ENCODE peak calls at places on chromosome 13, in seven cellular contexts. Z is CD8-positive, alpha-beta memory T cell; Q is ACHN; R is HCEC 1CT; E is ovary; H is HTR-8/SVneo; N is HFFc6. Y is an unnamed sample.

GRCh38 chr13:95288899-95289500 is 12.3 kb downstream of the ABCC4 start:
- DNase-seq in N (no peak), Q (no peak), R (no peak), E (no peak), Z (no peak), H (no peak), Y (peak; percentile 15)

GRCh38 chr13:99119686-99120085 is 81.0 kb upstream of the UBAC2 start:
- DNase-seq in R (no peak), Z (no peak), H (no peak), E (no peak), N (no peak), Q (no peak), Y (no peak)

GRCh38 chr13:105008606-105009005 is 1526.9 kb downstream of the EFNB2 start:
- DNase-seq in Z (no peak), Q (no peak), N (no peak), R (no peak), E (no peak), H (no peak), Y (no peak)

GRCh38 chr13:34708914-34709313 is 233.2 kb upstream of the NBEA start:
- DNase-seq in Q (no peak), Z (no peak), H (no peak), E (no peak), R (no peak), N (no peak), Y (no peak)

GRCh38 chr13:20993661-20994440 is 67.5 kb downstream of the LATS2 start:
- DNase-seq in Z (no peak), E (no peak), R (peak; percentile 47), H (peak; percentile 10), N (peak; percentile 68), Q (no peak), Y (peak; percentile 91)

GRCh38 chr13:73168226-73168992 is 109.6 kb downstream of the KLF5 start:
- DNase-seq in R (no peak), Q (no peak), N (peak; percentile 53), Z (no peak), E (no peak), H (no peak), Y (peak; percentile 67)

GRCh38 chr13:57624565-57625435 is 6.7 kb upstream of the PCDH17 start:
- DNase-seq in H (peak; percentile 12), R (peak; percentile 15), N (peak; percentile 40), E (no peak), Z (no peak), Q (peak; percentile 56), Y (peak; percentile 36)

GRCh38 chr13:113601166-113602070 is 16.9 kb downstream of the TFDP1 start:
- DNase-seq in N (no peak), Z (no peak), Q (no peak), R (no peak), H (no peak), E (no peak), Y (no peak)

GRCh38 chr13:65808061-65808460 is 1422.1 kb downstream of the PCDH9 start:
- DNase-seq in E (no peak), Z (no peak), N (peak; percentile 45), H (peak; percentile 4), Q (peak; percentile 54), R (no peak), Y (peak; percentile 5)

GRCh38 chr13:43528992-43529391 is 257.8 kb downstream of the ENOX1 start:
- DNase-seq in N (no peak), E (no peak), R (no peak), Z (no peak), H (no peak), Q (no peak), Y (no peak)

GRCh38 chr13:98994896-98995295 is 17.0 kb upstream of the DOCK9 start:
- DNase-seq in R (no peak), H (no peak), E (no peak), N (no peak), Z (no peak), Q (no peak), Y (no peak)

GRCh38 chr13:66689037-66689619 is 541.0 kb downstream of the PCDH9 start:
- DNase-seq in N (no peak), Q (peak; percentile 9), H (no peak), Z (no peak), R (peak; percentile 42), E (no peak), Y (peak; percentile 50)

GRCh38 chr13:110540871-110541525 is 20.5 kb downstream of the RAB20 start:
- DNase-seq in E (no peak), Q (no peak), Z (no peak), H (no peak), N (no peak), R (no peak), Y (no peak)

GRCh38 chr13:74280795-74281490 is 146.7 kb upstream of the KLF12 start:
- DNase-seq in E (no peak), H (no peak), N (no peak), Q (no peak), Z (no peak), R (no peak), Y (no peak)

GRCh38 chr13:69903081-69903480 is 204.5 kb upstream of the ATXN8OS start:
- DNase-seq in Z (no peak), N (no peak), H (no peak), R (no peak), Q (no peak), E (no peak), Y (no peak)

GRCh38 chr13:58191754-58192153 is 560.2 kb downstream of the PCDH17 start:
- DNase-seq in E (no peak), H (no peak), Q (no peak), Z (no peak), N (no peak), R (no peak), Y (no peak)

GRCh38 chr13:60612593-60612992 is 215.6 kb downstream of the TDRD3 start:
- DNase-seq in E (no peak), N (no peak), Q (no peak), H (no peak), Z (no peak), R (no peak), Y (no peak)

GRCh38 chr13:20460744-20461143 is 64.9 kb downstream of the CRYL1 start:
- DNase-seq in N (no peak), H (no peak), E (no peak), Z (no peak), Q (no peak), R (no peak), Y (no peak)

GRCh38 chr13:50236898-50237318 is 221.7 kb downstream of the KCNRG start:
- DNase-seq in Z (no peak), Q (no peak), E (no peak), R (no peak), H (no peak), N (no peak), Y (no peak)

GRCh38 chr13:62721893-62722292 is 1306.2 kb upstream of the PCDH20 start:
- DNase-seq in R (no peak), N (no peak), Q (no peak), H (no peak), E (no peak), Z (no peak), Y (no peak)

GRCh38 chr13:85333511-85333910 is 465.7 kb downstream of the SLITRK6 start:
- DNase-seq in E (no peak), R (no peak), N (no peak), H (no peak), Q (no peak), Z (no peak), Y (no peak)

GRCh38 chr13:99264053-99264452 is 5.9 kb upstream of the GPR18 start:
- DNase-seq in N (no peak), Q (no peak), Z (no peak), E (no peak), H (no peak), R (no peak), Y (no peak)

GRCh38 chr13:25806304-25806974 is 245.4 kb downstream of the SHISA2 start:
- DNase-seq in Q (no peak), N (no peak), H (no peak), E (no peak), R (no peak), Z (no peak), Y (peak; percentile 42)

GRCh38 chr13:113091891-113092775 is 13.5 kb upstream of the F7 start:
- DNase-seq in H (no peak), Q (no peak), R (no peak), Z (no peak), N (no peak), E (no peak), Y (no peak)

GRCh38 chr13:46961719-46962118 is 64.9 kb upstream of the HTR2A start:
- DNase-seq in E (no peak), H (no peak), N (peak; percentile 71), Q (peak; percentile 51), Z (no peak), R (peak; percentile 77), Y (peak; percentile 89)

GRCh38 chr13:26923824-26924605 is 163.4 kb upstream of the GPR12 start:
- DNase-seq in Z (no peak), Q (no peak), E (no peak), H (no peak), N (no peak), R (peak; percentile 29), Y (peak; percentile 28)

GRCh38 chr13:40074338-40074737 is 418.9 kb downstream of the COG6 start:
- DNase-seq in Z (no peak), Q (no peak), N (no peak), R (no peak), E (peak; percentile 35), H (no peak), Y (no peak)

GRCh38 chr13:32881074-32881791 is 135.0 kb upstream of the KL start:
- DNase-seq in Q (no peak), N (peak; percentile 60), E (no peak), H (no peak), R (peak; percentile 24), Z (no peak), Y (peak; percentile 43)

GRCh38 chr13:38542601-38543000 is 144.3 kb upstream of the FREM2 start:
- DNase-seq in H (no peak), E (no peak), Q (peak; percentile 71), R (peak; percentile 24), N (no peak), Z (no peak), Y (peak; percentile 2)

GRCh38 chr13:50156722-50157121 is 141.5 kb downstream of the KCNRG start:
- DNase-seq in Q (no peak), Z (no peak), R (no peak), H (no peak), E (no peak), N (no peak), Y (no peak)

GRCh38 chr13:99659234-99659633 is 158.0 kb downstream of the TM9SF2 start:
- DNase-seq in R (no peak), Z (no peak), N (no peak), H (no peak), Q (no peak), E (no peak), Y (no peak)

GRCh38 chr13:45119469-45119989 is 781 bp upstream of the GTF2F2 start:
- DNase-seq in Q (peak; percentile 44), Z (peak; percentile 67), E (peak; percentile 22), N (no peak), R (peak; percentile 27), H (no peak), Y (peak; percentile 58)

GRCh38 chr13:107117327-107118012 is 549.5 kb upstream of the ARGLU1 start:
- DNase-seq in H (no peak), N (no peak), E (no peak), Z (no peak), Q (no peak), R (peak; percentile 50), Y (no peak)

GRCh38 chr13:28425796-28426195 is 69.1 kb downstream of the FLT1 start:
- DNase-seq in Q (no peak), R (no peak), E (no peak), N (peak; percentile 12), Z (no peak), H (no peak), Y (no peak)

GRCh38 chr13:42985312-42986175 is 6.5 kb downstream of the EPSTI1 start:
- DNase-seq in E (peak; percentile 18), Z (no peak), N (no peak), H (no peak), Q (no peak), R (no peak), Y (no peak)

Y was measured in ELR.